ENCODE peak calls at places on chromosomes 2 and 18, in nine cellular contexts. J is transverse colon, K is DND-41, C is GM12864, E is H1, B is heart right ventricle, Z is foreskin fibroblast, I is BJ, Q is GM06990. M is an unnamed sample.
A peak's percentile ranks its signal among the peaks of the same experiment; 100 is the strongest.

GRCh38 chr2:99299580-99299979 is 1.4 kb downstream of the LYG1 start:
- DNase-seq in J (no peak), K (no peak), C (no peak), E (no peak), B (no peak), Z (no peak), I (no peak), Q (no peak), M (no peak)

GRCh38 chr2:14626873-14627272 is 5.6 kb upstream of the LRATD1 start:
- DNase-seq in J (no peak), K (no peak), C (no peak), E (no peak), B (no peak), Z (no peak), I (no peak), Q (no peak), M (no peak)

GRCh38 chr2:72973566-72974435 is 56.5 kb downstream of the EMX1 start:
- DNase-seq in J (peak; percentile 41), K (peak; percentile 59), C (no peak), E (peak; percentile 85), B (peak; percentile 30), Z (peak; percentile 31), I (no peak), Q (no peak), M (peak; percentile 47)

GRCh38 chr2:86434290-86434689 is 6.9 kb upstream of the KDM3A start:
- DNase-seq in J (no peak), K (no peak), C (no peak), E (no peak), B (no peak), Z (no peak), I (no peak), Q (no peak), M (no peak)

GRCh38 chr18:62486290-62486964 is 36.4 kb upstream of the ZCCHC2 start:
- DNase-seq in J (peak; percentile 41), K (no peak), C (no peak), E (no peak), B (no peak), Z (no peak), I (no peak), Q (no peak), M (peak; percentile 5)

GRCh38 chr2:21346984-21347383 is 223.2 kb downstream of the TDRD15 start:
- DNase-seq in J (no peak), K (no peak), C (no peak), E (no peak), B (no peak), Z (no peak), I (no peak), Q (no peak), M (no peak)

GRCh38 chr2:38463752-38464151 is 86.7 kb upstream of the ATL2 start:
- DNase-seq in J (no peak), K (no peak), C (no peak), E (no peak), B (no peak), Z (no peak), I (no peak), Q (no peak), M (no peak)

GRCh38 chr2:85933753-85934594 is 45.2 kb upstream of the ST3GAL5 start:
- DNase-seq in J (no peak), K (no peak), C (no peak), E (no peak), B (no peak), Z (peak; percentile 60), I (peak; percentile 44), Q (no peak), M (peak; percentile 79)

GRCh38 chr18:48842259-48843061 is 108.3 kb downstream of the SMAD7 start:
- DNase-seq in J (peak; percentile 31), K (peak; percentile 51), C (no peak), E (no peak), B (peak; percentile 65), Z (no peak), I (no peak), Q (no peak), M (no peak)

GRCh38 chr2:191049728-191050639 is 36.0 kb upstream of the STAT1 start:
- DNase-seq in J (no peak), K (no peak), C (no peak), E (no peak), B (no peak), Z (peak; percentile 63), I (peak; percentile 78), Q (peak; percentile 50), M (peak; percentile 98)

GRCh38 chr2:84548303-84548702 is 32.0 kb downstream of the DNAH6 start:
- DNase-seq in J (no peak), K (no peak), C (no peak), E (no peak), B (no peak), Z (no peak), I (no peak), Q (no peak), M (no peak)

GRCh38 chr2:84278386-84278785 is 180.7 kb downstream of the SUCLG1 start:
- DNase-seq in J (no peak), K (peak; percentile 46), C (no peak), E (no peak), B (no peak), Z (no peak), I (no peak), Q (no peak), M (no peak)

GRCh38 chr2:179543361-179543901 is 278.8 kb upstream of the SESTD1 start:
- DNase-seq in J (no peak), K (no peak), C (no peak), E (no peak), B (no peak), Z (peak; percentile 32), I (peak; percentile 23), Q (no peak), M (peak; percentile 82)

GRCh38 chr2:226124548-226125011 is 675.0 kb downstream of the IRS1 start:
- DNase-seq in J (no peak), K (no peak), C (no peak), E (no peak), B (no peak), Z (peak; percentile 67), I (peak; percentile 31), Q (no peak), M (peak; percentile 54)

GRCh38 chr2:1614564-1614963 is 129.8 kb downstream of the PXDN start:
- DNase-seq in J (no peak), K (no peak), C (peak; percentile 15), E (no peak), B (no peak), Z (no peak), I (no peak), Q (no peak), M (no peak)
- H3K4me3 ChIP-seq in J (no peak overlapping the region), K (no peak overlapping the region), C (no peak overlapping the region), E (no peak overlapping the region), B (no peak overlapping the region), Z (no peak overlapping the region), I (no peak overlapping the region), Q (no peak overlapping the region), M (no peak overlapping the region)

DNA sequence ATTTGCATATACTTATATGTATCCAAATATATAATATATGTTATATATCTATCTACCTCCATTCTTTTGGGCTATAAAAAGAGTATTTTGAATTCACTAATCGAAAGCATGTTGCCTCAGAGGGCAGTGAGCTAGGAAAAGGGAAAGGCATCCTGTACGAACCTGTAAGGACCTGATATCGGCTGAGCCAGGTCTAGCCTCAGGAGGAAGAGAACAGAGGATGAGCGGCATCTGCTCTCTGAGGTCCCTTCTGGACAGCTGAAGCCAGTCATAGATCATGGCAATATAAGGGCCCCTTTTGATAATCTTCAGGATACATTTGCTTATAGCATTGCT is 166.2 kb upstream of the STK17B start:
- DNase-seq in J (no peak), K (no peak), C (no peak), E (no peak), B (no peak), Z (no peak), I (no peak), Q (no peak), M (no peak)
- TF ChIP-seq CTCF in J (no peak), K (peak; percentile 15), C (no peak), E (no peak), B (no peak), Z (no peak), I (no peak), Q (no peak), M (no peak)

GRCh38 chr2:60555794-60556161 is 2.3 kb upstream of the BCL11A start:
- DNase-seq in J (no peak), K (no peak), C (no peak), E (no peak), B (no peak), Z (no peak), I (no peak), Q (no peak), M (no peak)

GRCh38 chr2:60556998-60557955 is 3.8 kb upstream of the BCL11A start:
- DNase-seq in J (no peak), K (peak; percentile 63), C (no peak), E (no peak), B (no peak), Z (no peak), I (no peak), Q (no peak), M (no peak)

GRCh38 chr2:60554649-60555065 is 1.2 kb upstream of the BCL11A start:
- DNase-seq in J (peak; percentile 37), K (peak; percentile 41), C (no peak), E (peak; percentile 63), B (no peak), Z (no peak), I (no peak), Q (no peak), M (no peak)

GRCh38 chr2:60555066-60555793 is 1.8 kb upstream of the BCL11A start:
- DNase-seq in J (peak; percentile 80), K (peak; percentile 85), C (no peak), E (peak; percentile 77), B (peak; percentile 33), Z (peak; percentile 55), I (no peak), Q (peak; percentile 81), M (peak; percentile 65)

DNA sequence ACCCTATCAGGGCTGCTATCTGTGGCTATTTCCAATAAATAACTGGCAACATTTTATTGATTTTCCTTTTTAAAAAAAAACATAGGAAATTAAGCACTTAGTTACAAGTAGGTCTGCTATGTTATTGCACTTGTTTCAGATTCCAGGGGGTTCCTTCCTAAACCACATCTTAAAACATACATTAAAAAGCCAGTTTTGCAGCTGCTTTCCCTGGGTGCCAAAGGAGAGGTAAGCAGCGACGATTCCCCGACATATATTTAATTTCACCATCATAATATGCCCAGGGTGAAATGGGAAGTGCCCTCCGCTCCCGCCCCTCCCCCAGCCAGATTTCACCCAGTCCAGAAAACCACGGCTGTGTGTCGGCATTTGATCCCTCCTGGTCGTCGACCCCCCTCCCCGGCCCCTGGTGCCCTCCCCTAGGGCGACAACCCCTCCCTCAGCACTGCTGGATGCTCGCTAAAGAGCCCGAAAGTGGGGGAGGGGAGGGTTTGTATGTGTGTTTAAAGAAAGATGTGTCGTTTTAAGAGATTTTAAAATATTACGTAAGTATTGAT is 3.1 kb upstream of the BCL11A start:
- DNase-seq in J (peak; percentile 32), K (peak; percentile 43), C (no peak), E (no peak), B (no peak), Z (no peak), I (no peak), Q (no peak), M (no peak)
- H3K4me3 ChIP-seq in J (peak overlapping the region; percentile 30), K (peak overlapping the region; percentile 78), C (peak overlapping the region; percentile 92), E (peak overlapping the region; percentile 66), B (peak overlapping the region; percentile 36), Z (no peak overlapping the region), I (no peak overlapping the region), Q (peak overlapping the region; percentile 9), M (no peak overlapping the region)

DNA sequence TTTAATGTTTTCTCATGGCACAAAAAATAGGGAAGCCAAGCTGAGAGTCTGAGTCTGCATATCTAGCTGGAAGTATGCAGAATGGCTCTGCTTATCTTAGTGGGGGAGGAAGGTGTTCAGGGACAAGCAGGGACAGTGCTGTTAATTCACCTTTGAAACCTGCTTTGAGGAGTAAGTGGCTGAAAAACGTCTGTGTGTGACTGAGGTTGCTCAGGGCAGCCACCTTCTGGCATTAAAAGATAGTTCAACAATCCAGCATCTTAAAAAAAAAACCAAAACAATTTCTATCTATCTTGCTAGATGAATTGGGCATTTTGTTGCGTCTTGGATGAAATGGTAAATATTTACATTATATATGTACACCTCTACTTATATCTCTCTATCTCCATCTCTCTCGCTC is 2.0 kb upstream of the TRPM8 start:
- DNase-seq in J (no peak), K (no peak), C (no peak), E (no peak), B (no peak), Z (no peak), I (no peak), Q (no peak), M (no peak)
- TF ChIP-seq CTCF in J (no peak), K (peak; percentile 34), C (no peak), E (peak; percentile 29), B (no peak), Z (no peak), I (no peak), Q (peak; percentile 33), M (no peak)

M was measured in AG10803.